ENCODE peak calls at places on chromosomes 5 and 9, in five cellular contexts. One of them, this sample, is unnamed.

GRCh38 chr9:86337469-86338107 is 16.6 kb downstream of the TUT7 start:
- DNase-seq in AG04450: no peak
- DNase-seq in GM12878: no peak
- DNase-seq in HT1080: no peak
- DNase-seq in spleen: no peak
- DNase-seq in this sample: no peak

GRCh38 chr5:89037090-89037489 is 154.1 kb upstream of the MEF2C start:
- DNase-seq in AG04450: peak
- DNase-seq in HT1080: peak
- DNase-seq in GM12878: no peak
- DNase-seq in spleen: no peak
- DNase-seq in this sample: peak

GRCh38 chr5:86880344-86880743 is 262.6 kb downstream of the COX7C start:
- DNase-seq in GM12878: no peak
- DNase-seq in spleen: no peak
- DNase-seq in AG04450: no peak
- DNase-seq in HT1080: no peak
- DNase-seq in this sample: no peak

GRCh38 chr9:134644715-134645606 is 3.4 kb downstream of the COL5A1 start:
- DNase-seq in HT1080: peak
- DNase-seq in spleen: no peak
- DNase-seq in AG04450: peak
- DNase-seq in GM12878: no peak
- DNase-seq in this sample: peak

GRCh38 chr9:117485176-117485575 is 70.3 kb upstream of the ASTN2 start:
- DNase-seq in spleen: no peak
- DNase-seq in HT1080: peak
- DNase-seq in AG04450: no peak
- DNase-seq in GM12878: no peak
- DNase-seq in this sample: peak

GRCh38 chr5:72835633-72836032 is 19.2 kb downstream of the TNPO1 start:
- DNase-seq in AG04450: no peak
- DNase-seq in spleen: no peak
- DNase-seq in HT1080: no peak
- DNase-seq in GM12878: no peak
- DNase-seq in this sample: peak

GRCh38 chr9:125525846-125526619 is 181.0 kb downstream of the MAPKAP1 start:
- DNase-seq in spleen: no peak
- DNase-seq in AG04450: peak
- DNase-seq in GM12878: no peak
- DNase-seq in HT1080: no peak
- DNase-seq in this sample: peak

GRCh38 chr5:160263326-160263850 is 34.1 kb downstream of the FABP6 start:
- DNase-seq in HT1080: no peak
- DNase-seq in GM12878: no peak
- DNase-seq in spleen: no peak
- DNase-seq in AG04450: no peak
- DNase-seq in this sample: no peak

GRCh38 chr5:69039829-69040228 is 54.0 kb upstream of the SLC30A5 start:
- DNase-seq in GM12878: no peak
- DNase-seq in spleen: no peak
- DNase-seq in AG04450: no peak
- DNase-seq in HT1080: no peak
- DNase-seq in this sample: no peak

GRCh38 chr9:123401879-123402513 is 46.0 kb downstream of the CRB2 start:
- DNase-seq in AG04450: peak
- DNase-seq in GM12878: no peak
- DNase-seq in HT1080: peak
- DNase-seq in spleen: no peak
- DNase-seq in this sample: peak

GRCh38 chr9:93427655-93428379 is 23.7 kb upstream of the FAM120A start:
- DNase-seq in HT1080: no peak
- DNase-seq in spleen: no peak
- DNase-seq in GM12878: no peak
- DNase-seq in AG04450: no peak
- DNase-seq in this sample: no peak

GRCh38 chr9:7844283-7844682 is 44.7 kb upstream of the DMAC1 start:
- DNase-seq in spleen: no peak
- DNase-seq in GM12878: no peak
- DNase-seq in AG04450: no peak
- DNase-seq in HT1080: peak
- DNase-seq in this sample: peak

GRCh38 chr5:174793684-174794328 is 69.4 kb downstream of the MSX2 start:
- DNase-seq in spleen: peak
- DNase-seq in AG04450: no peak
- DNase-seq in HT1080: peak
- DNase-seq in GM12878: no peak
- DNase-seq in this sample: peak

GRCh38 chr9:91422832-91423711 is 560 bp downstream of the NFIL3 start:
- DNase-seq in spleen: peak
- DNase-seq in AG04450: peak
- DNase-seq in HT1080: peak
- DNase-seq in GM12878: no peak
- DNase-seq in this sample: peak

GRCh38 chr9:69253057-69253456 is 72.0 kb upstream of the ENTREP1 start:
- DNase-seq in GM12878: no peak
- DNase-seq in spleen: no peak
- DNase-seq in HT1080: no peak
- DNase-seq in AG04450: no peak
- DNase-seq in this sample: no peak

GRCh38 chr9:97710356-97711222 is 13.4 kb upstream of the XPA start:
- DNase-seq in HT1080: peak
- DNase-seq in AG04450: no peak
- DNase-seq in GM12878: no peak
- DNase-seq in spleen: no peak
- DNase-seq in this sample: peak

GRCh38 chr5:80761176-80761575 is 106.4 kb upstream of the DHFR start:
- DNase-seq in HT1080: peak
- DNase-seq in spleen: no peak
- DNase-seq in GM12878: no peak
- DNase-seq in AG04450: no peak
- DNase-seq in this sample: no peak

GRCh38 chr9:38057416-38058195 is 11.4 kb downstream of the SHB start:
- DNase-seq in HT1080: no peak
- DNase-seq in AG04450: no peak
- DNase-seq in GM12878: no peak
- DNase-seq in spleen: peak
- DNase-seq in this sample: no peak

GRCh38 chr9:125409217-125409636 is 147.6 kb downstream of the GAPVD1 start:
- DNase-seq in GM12878: no peak
- DNase-seq in AG04450: no peak
- DNase-seq in HT1080: peak
- DNase-seq in spleen: peak
- DNase-seq in this sample: peak

GRCh38 chr5:55234171-55234700 is 828 bp upstream of the CCNO start:
- DNase-seq in GM12878: no peak
- DNase-seq in HT1080: peak
- DNase-seq in AG04450: no peak
- DNase-seq in spleen: no peak
- DNase-seq in this sample: peak

GRCh38 chr5:120096413-120096812 is 367.7 kb upstream of the PRR16 start:
- DNase-seq in spleen: no peak
- DNase-seq in HT1080: peak
- DNase-seq in AG04450: no peak
- DNase-seq in GM12878: no peak
- DNase-seq in this sample: peak

GRCh38 chr5:139565411-139566305 is 4.5 kb downstream of the UBE2D2 start:
- DNase-seq in spleen: peak
- DNase-seq in AG04450: no peak
- DNase-seq in GM12878: peak
- DNase-seq in HT1080: no peak
- DNase-seq in this sample: no peak

GRCh38 chr5:14914603-14915277 is 43.2 kb upstream of the ANKH start:
- DNase-seq in spleen: no peak
- DNase-seq in GM12878: no peak
- DNase-seq in AG04450: no peak
- DNase-seq in HT1080: peak
- DNase-seq in this sample: peak

GRCh38 chr9:95018099-95018927 is 291.8 kb downstream of the AOPEP start:
- DNase-seq in spleen: no peak
- DNase-seq in GM12878: no peak
- DNase-seq in AG04450: peak
- DNase-seq in HT1080: peak
- DNase-seq in this sample: peak

This sample was measured in ELR.